ENCODE peak calls at places on chromosomes 3 and 15, in four cellular contexts. Y, D, C and O are unnamed samples.

GRCh38 chr3:13107661-13108060 is 34.4 kb upstream of the IQSEC1 start:
- DNase-seq in Y (no peak), D (no peak), C (no peak), O (peak)

GRCh38 chr15:67941643-67942315 is 101.9 kb upstream of the RNU6-1 start:
- DNase-seq in Y (no peak), D (peak), C (peak), O (no peak)

GRCh38 chr3:188472331-188472730 is 318.4 kb downstream of the LPP start:
- DNase-seq in Y (no peak), D (no peak), C (no peak), O (no peak)

GRCh38 chr3:9669720-9670432 is 20.6 kb downstream of the MTMR14 start:
- DNase-seq in Y (no peak), D (no peak), C (no peak), O (no peak)

GRCh38 chr3:170508876-170509275 is 77.0 kb downstream of the SLC7A14 start:
- DNase-seq in Y (no peak), D (no peak), C (no peak), O (no peak)

GRCh38 chr3:55486857-55487375 is at the start of gene WNT5A:
- DNase-seq in Y (no peak), D (no peak), C (no peak), O (peak)

GRCh38 chr15:63983071-63983711 is 63.1 kb downstream of the DAPK2 start:
- DNase-seq in Y (no peak), D (no peak), C (no peak), O (peak)

GRCh38 chr3:173584093-173584833 is 186.7 kb downstream of the NLGN1 start:
- DNase-seq in Y (no peak), D (no peak), C (peak), O (peak)

GRCh38 chr3:168546707-168547106 is 451.0 kb upstream of the GOLIM4 start:
- DNase-seq in Y (no peak), D (no peak), C (no peak), O (no peak)

GRCh38 chr3:195180490-195181106 is 90.4 kb downstream of the XXYLT1 start:
- DNase-seq in Y (no peak), D (no peak), C (no peak), O (no peak)
- TF ChIP-seq ETV6 in Y (no peak), D (no peak), C (no peak), O (no peak)

GRCh38 chr15:69075467-69075866 is 61.0 kb downstream of the NOX5 start:
- DNase-seq in Y (no peak), D (no peak), C (no peak), O (no peak)
- TF ChIP-seq CREB1 in Y (no peak), D (no peak), C (no peak), O (no peak)

DNA sequence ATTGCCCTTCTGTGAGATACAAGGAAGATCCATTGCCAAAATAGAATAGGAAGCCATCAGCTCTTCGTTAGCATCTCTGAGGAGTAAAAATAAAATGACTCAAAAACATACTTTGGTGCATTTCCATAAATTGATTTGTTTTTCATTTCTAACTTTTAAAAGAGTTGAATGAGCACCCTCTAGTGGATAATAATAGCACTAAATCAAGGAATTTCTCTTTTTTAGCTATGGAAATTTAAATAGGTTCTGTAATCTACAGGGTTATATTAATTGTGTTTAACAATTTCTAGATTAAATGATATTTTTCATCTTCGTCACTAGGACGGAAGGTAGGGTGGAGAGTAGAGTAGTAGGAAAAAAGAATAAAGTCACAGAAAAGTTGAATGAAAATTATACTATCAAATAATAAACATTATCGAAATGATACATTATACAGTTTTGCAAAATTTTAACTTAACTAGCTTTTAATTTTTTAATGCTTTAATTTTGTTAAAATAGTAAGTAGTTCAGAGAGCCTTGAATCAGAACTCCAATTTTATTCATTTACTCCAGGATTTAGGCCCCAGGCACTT is 6.5 kb downstream of the NSUN3 start:
- DNase-seq in Y (no peak), D (peak), C (no peak), O (no peak)
- TF ChIP-seq ETV6 in Y (no peak), D (no peak), C (no peak), O (no peak)

DNA sequence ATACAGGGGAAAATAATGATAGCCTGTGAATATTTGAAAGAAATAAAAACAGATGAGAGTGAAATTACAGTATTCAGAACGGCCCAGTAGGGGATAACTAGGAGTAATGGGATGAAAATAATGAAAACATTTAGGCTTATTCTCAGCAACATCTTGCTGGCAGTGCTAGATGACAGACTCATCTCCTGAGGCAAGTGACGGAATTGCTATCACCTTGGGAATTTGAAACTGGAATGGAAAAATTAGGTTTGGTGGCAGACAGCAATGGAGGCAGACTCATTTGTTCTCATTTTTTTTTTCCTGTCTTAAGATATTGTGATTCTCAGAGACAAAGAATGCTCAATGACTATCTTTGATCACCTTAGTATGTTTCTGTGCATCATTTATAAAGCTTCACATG is 711.5 kb downstream of the EDEM1 start:
- DNase-seq in Y (no peak), D (no peak), C (no peak), O (no peak)
- TF ChIP-seq CREB1 in Y (no peak), D (no peak), C (no peak), O (no peak)

DNA sequence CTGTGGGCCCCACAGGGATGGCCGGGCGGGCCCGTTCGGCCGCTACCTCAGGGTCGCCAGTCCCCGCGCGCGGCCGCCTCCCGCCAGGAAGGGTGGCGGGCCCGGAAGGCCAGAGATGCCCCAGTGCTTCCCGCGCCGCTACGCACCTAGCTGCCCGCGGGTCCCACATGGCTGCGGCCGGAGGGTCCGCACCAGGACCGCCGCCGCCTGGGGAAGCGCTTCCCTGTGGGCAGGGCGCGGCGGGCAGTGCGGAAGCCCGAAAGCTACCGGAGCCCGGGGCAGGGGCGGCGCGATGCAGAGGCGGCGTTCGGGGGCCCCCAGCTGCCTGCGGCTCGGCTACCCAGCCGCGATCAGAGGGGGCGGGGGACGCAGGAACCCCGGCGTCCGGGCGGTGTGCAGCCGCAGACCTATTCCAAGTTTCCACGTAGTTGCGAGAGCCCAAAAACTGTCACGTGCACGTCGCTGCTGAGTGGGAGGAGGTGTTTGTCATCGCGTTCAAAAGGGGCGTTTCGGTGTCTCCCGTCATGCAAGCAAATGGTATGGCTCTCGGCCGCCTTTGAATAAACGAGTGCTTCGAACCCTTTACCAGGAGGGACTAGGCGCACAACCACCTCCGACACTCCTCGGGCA is at the start of gene TRANK1:
- DNase-seq in Y (no peak), D (no peak), C (no peak), O (peak)
- TF ChIP-seq ETV6 in Y (no peak), D (no peak), C (no peak), O (no peak)

DNA sequence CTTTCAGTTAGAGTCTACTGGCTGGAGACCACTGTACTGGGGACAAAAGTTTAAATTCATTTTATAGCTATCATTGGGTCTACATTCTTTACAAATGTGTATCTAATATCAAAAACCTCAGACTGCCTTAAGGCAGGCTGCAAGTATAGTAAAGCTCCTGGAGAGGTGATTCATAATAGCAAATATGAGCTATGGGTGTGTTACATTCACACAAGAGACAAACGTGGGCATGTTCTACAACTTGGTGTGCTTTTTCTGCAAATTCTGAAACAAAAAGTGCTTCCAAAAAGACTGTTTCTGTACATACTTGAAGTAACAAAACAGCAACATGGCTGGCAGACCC is 1101.4 kb downstream of the ROBO1 start:
- DNase-seq in Y (no peak), D (no peak), C (no peak), O (no peak)
- TF ChIP-seq CREB1 in Y (no peak), D (no peak), C (no peak), O (no peak)

DNA sequence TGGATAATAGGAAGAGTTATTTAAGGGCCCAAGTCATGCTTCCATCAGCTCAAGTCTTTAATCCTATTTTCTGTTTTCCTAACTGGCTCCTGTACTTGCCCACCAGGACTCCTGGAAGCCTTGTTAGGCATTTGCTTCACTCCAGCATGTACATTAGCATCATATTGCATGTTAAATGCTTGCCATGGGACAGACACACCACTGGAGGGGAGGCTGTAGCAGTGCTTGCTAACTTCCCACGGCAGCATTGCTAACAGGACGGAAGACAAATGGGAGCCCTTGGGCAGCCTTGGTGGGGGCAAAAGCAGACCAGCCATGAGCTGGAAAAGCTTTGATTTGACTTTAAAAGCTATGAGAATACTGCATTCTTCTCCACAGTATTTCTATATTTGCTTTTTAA is 6.1 kb downstream of the TMOD2 start:
- DNase-seq in Y (no peak), D (no peak), C (no peak), O (no peak)
- TF ChIP-seq ETV6 in Y (no peak), D (no peak), C (no peak), O (no peak)

GRCh38 chr3:184544513-184544861 is 17.1 kb upstream of the EPHB3 start:
- DNase-seq in Y (no peak), D (no peak), C (no peak), O (no peak)

GRCh38 chr3:184543256-184543655 is 18.3 kb upstream of the EPHB3 start:
- DNase-seq in Y (no peak), D (no peak), C (no peak), O (no peak)

GRCh38 chr3:184545769-184546168 is 15.8 kb upstream of the EPHB3 start:
- DNase-seq in Y (no peak), D (no peak), C (no peak), O (no peak)

GRCh38 chr3:184543848-184544512 is 17.6 kb upstream of the EPHB3 start:
- DNase-seq in Y (no peak), D (peak), C (peak), O (peak)

GRCh38 chr3:184546252-184546651 is 15.3 kb upstream of the EPHB3 start:
- DNase-seq in Y (no peak), D (no peak), C (no peak), O (no peak)
- TF ChIP-seq CREB1 in Y (no peak), D (no peak), C (no peak), O (no peak)

DNA sequence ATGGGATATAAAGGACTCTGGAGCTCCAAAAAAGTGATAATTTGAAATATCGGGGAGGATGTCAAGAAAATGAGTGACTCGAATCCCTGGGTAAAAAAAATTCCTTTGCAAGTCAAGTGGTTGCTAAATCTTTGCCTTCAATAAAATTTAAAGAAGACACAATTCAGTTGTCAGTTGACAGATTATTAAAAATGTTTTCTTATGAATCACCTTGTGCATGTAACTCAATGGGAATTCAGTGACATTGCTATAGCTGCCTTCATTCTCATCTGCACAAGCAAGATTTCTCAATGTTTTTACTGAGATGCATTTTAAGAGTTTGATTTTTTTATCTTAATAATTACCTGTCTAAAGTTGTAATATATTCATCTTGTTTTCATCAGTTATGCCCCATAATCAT is 264.0 kb upstream of the IL12A start:
- DNase-seq in Y (no peak), D (no peak), C (no peak), O (no peak)
- TF ChIP-seq ETV6 in Y (no peak), D (no peak), C (no peak), O (no peak)